ENCODE peak calls at places on chromosomes 5 and 9, in five cellular contexts. Q, J, G, U and F are unnamed samples.

GRCh38 chr9:69207503-69207902 is 33.4 kb downstream of the TJP2 start:
- DNase-seq in Q (no peak), G (no peak), J (no peak), U (no peak), F (no peak)

GRCh38 chr5:76742586-76742985 is 26.7 kb downstream of the F2R start:
- DNase-seq in G (no peak), J (no peak), U (no peak), Q (peak), F (no peak)

GRCh38 chr5:94288937-94289336 is 329.5 kb downstream of the KIAA0825 start:
- DNase-seq in U (no peak), J (no peak), Q (peak), G (no peak), F (no peak)

GRCh38 chr5:165101709-165102108 is 1596.3 kb downstream of the MAT2B start:
- DNase-seq in G (no peak), J (no peak), Q (no peak), U (no peak), F (no peak)

GRCh38 chr5:114447084-114447773 is 85.4 kb downstream of the KCNN2 start:
- DNase-seq in U (no peak), J (no peak), G (no peak), Q (peak), F (no peak)

GRCh38 chr9:116855881-116856662 is 169.0 kb downstream of the TRIM32 start:
- DNase-seq in J (no peak), Q (no peak), G (no peak), U (no peak), F (no peak)

GRCh38 chr9:26504057-26504456 is 388.5 kb downstream of the CAAP1 start:
- DNase-seq in U (no peak), Q (no peak), J (no peak), G (no peak), F (no peak)

GRCh38 chr9:100623969-100624368 is 46.1 kb downstream of the CAVIN4 start:
- DNase-seq in Q (no peak), J (no peak), U (no peak), G (no peak), F (no peak)

GRCh38 chr9:85586684-85587083 is 155.1 kb downstream of the AGTPBP1 start:
- DNase-seq in J (no peak), Q (no peak), U (no peak), G (no peak), F (no peak)

GRCh38 chr9:131892162-131892707 is 152.4 kb upstream of the RAPGEF1 start:
- DNase-seq in J (no peak), G (no peak), Q (no peak), U (no peak), F (no peak)

GRCh38 chr5:38341641-38342040 is 83.3 kb downstream of the EGFLAM start:
- DNase-seq in G (no peak), Q (no peak), J (no peak), U (no peak), F (no peak)

GRCh38 chr5:82351754-82352145 is 73.6 kb upstream of the RPS23 start:
- DNase-seq in Q (peak), G (no peak), J (no peak), U (no peak), F (peak)

GRCh38 chr5:115459844-115460243 is 84.7 kb downstream of the FEM1C start:
- DNase-seq in Q (peak), J (no peak), G (no peak), U (no peak), F (no peak)

GRCh38 chr5:168365581-168366081 is 74.2 kb downstream of the WWC1 start:
- DNase-seq in J (no peak), Q (no peak), G (no peak), U (peak), F (no peak)

GRCh38 chr9:38008168-38009034 is 60.6 kb downstream of the SHB start:
- DNase-seq in Q (peak), G (peak), U (peak), J (no peak), F (peak)

GRCh38 chr9:68500457-68501158 is 40.1 kb downstream of the TMEM252 start:
- DNase-seq in Q (peak), G (no peak), U (no peak), J (no peak), F (no peak)

GRCh38 chr9:104900871-104901270 is 27.1 kb downstream of the ABCA1 start:
- DNase-seq in G (no peak), J (no peak), Q (no peak), U (no peak), F (no peak)

GRCh38 chr5:71573611-71574010 is 13.5 kb upstream of the MCCC2 start:
- DNase-seq in U (no peak), J (no peak), Q (no peak), G (no peak), F (no peak)

GRCh38 chr9:97243606-97244005 is 63.9 kb upstream of the CCDC180 start:
- DNase-seq in G (no peak), Q (peak), J (no peak), U (no peak), F (no peak)

GRCh38 chr9:98691890-98692289 is 16.8 kb downstream of the GABBR2 start:
- DNase-seq in J (no peak), G (no peak), U (no peak), Q (no peak), F (no peak)

GRCh38 chr5:151615431-151615830 is 24.3 kb upstream of the FAT2 start:
- DNase-seq in G (no peak), U (no peak), J (no peak), Q (peak), F (no peak)

GRCh38 chr9:74132986-74133385 is 364.1 kb upstream of the RORB start:
- DNase-seq in J (no peak), U (no peak), G (no peak), Q (no peak), F (no peak)

GRCh38 chr9:131411719-131412681 is 18.1 kb downstream of the PRRC2B start:
- DNase-seq in Q (no peak), J (no peak), U (no peak), G (no peak), F (no peak)